ENCODE peak calls at places on chromosomes 16 and 17, in ten cellular contexts. V, F, L, M, E, G, Y, Q, D and O are unnamed samples.

GRCh38 chr17:31680126-31680525 is 178.9 kb downstream of the COPRS start:
- DNase-seq in V (no peak), Q (no peak), F (no peak), L (no peak), M (no peak), E (no peak), G (no peak), D (no peak), Y (no peak), O (peak; percentile 50)

GRCh38 chr16:11901091-11901490 is 14.7 kb downstream of the GSPT1 start:
- DNase-seq in Y (no peak), F (no peak), M (no peak), G (no peak), E (peak; percentile 18), V (no peak), D (no peak), L (no peak), Q (no peak), O (no peak)

GRCh38 chr17:65856865-65857264 is 295.4 kb upstream of the AXIN2 start:
- DNase-seq in V (no peak), D (no peak), M (no peak), Y (no peak), E (peak; percentile 22), L (no peak), Q (no peak), G (no peak), F (no peak), O (no peak)

GRCh38 chr17:32928527-32929287 is 754 bp downstream of the TMEM98 start:
- DNase-seq in D (no peak), F (no peak), M (no peak), Y (no peak), E (peak; percentile 26), L (no peak), G (no peak), V (no peak), Q (no peak), O (no peak)

GRCh38 chr17:60163108-60163784 is 13.5 kb downstream of the CA4 start:
- DNase-seq in M (no peak), F (no peak), L (no peak), E (no peak), V (peak; percentile 56), Q (no peak), D (no peak), G (no peak), Y (no peak), O (peak; percentile 74)

GRCh38 chr16:25959216-25959615 is 267.5 kb downstream of the HS3ST4 start:
- DNase-seq in G (no peak), D (no peak), Q (no peak), E (no peak), Y (no peak), V (no peak), L (no peak), F (no peak), M (no peak), O (no peak)

GRCh38 chr16:84340305-84341040 is 27.9 kb upstream of the ATP2C2 start:
- DNase-seq in G (peak; percentile 89), L (no peak), M (no peak), D (no peak), F (no peak), E (no peak), Y (peak; percentile 44), V (no peak), Q (no peak), O (peak; percentile 58)

GRCh38 chr17:81976332-81977210 is 858 bp upstream of the ASPSCR1 start:
- DNase-seq in Q (peak; percentile 55), L (no peak), Y (no peak), G (no peak), M (peak; percentile 8), V (peak; percentile 45), D (no peak), F (no peak), E (no peak), O (peak; percentile 49)

GRCh38 chr17:44996304-44996703 is 28.2 kb upstream of the C1QL1 start:
- DNase-seq in M (no peak), Q (no peak), V (no peak), D (no peak), F (no peak), E (no peak), Y (no peak), G (no peak), L (no peak), O (no peak)

GRCh38 chr17:3659541-3660111 is 8.8 kb downstream of the TAX1BP3 start:
- DNase-seq in V (peak; percentile 62), E (peak; percentile 83), Q (peak; percentile 88), M (peak; percentile 74), L (no peak), F (peak; percentile 72), G (peak; percentile 62), Y (peak; percentile 81), D (no peak), O (no peak)

GRCh38 chr16:68077866-68078725 is 7.1 kb upstream of the NFATC3 start:
- DNase-seq in G (no peak), Q (no peak), E (no peak), F (no peak), D (no peak), M (no peak), V (no peak), Y (no peak), L (no peak), O (peak; percentile 40)

GRCh38 chr16:68081796-68082567 is 3.2 kb upstream of the NFATC3 start:
- DNase-seq in F (no peak), Q (no peak), G (no peak), D (no peak), L (no peak), V (no peak), E (no peak), Y (no peak), M (no peak), O (no peak)

GRCh38 chr16:68082596-68083238 is 2.5 kb upstream of the NFATC3 start:
- DNase-seq in V (no peak), L (no peak), Y (no peak), F (no peak), D (no peak), G (no peak), E (no peak), M (no peak), Q (no peak), O (no peak)

GRCh38 chr16:68078726-68079615 is 6.2 kb upstream of the NFATC3 start:
- DNase-seq in L (no peak), F (no peak), M (no peak), D (no peak), V (no peak), E (no peak), Q (no peak), G (no peak), Y (no peak), O (peak; percentile 83)

GRCh38 chr16:68079616-68080344 is 5.4 kb upstream of the NFATC3 start:
- DNase-seq in E (no peak), Y (peak; percentile 75), Q (peak; percentile 80), D (no peak), L (no peak), G (no peak), V (peak; percentile 87), F (peak; percentile 60), M (peak; percentile 49), O (peak; percentile 99)
- TF ChIP-seq POLR2A in E (no peak), Y (no peak), Q (no peak), D (no peak), L (no peak), G (no peak), V (no peak), F (peak; percentile 14), M (no peak), O (peak; percentile 14)

GRCh38 chr17:42363767-42364585 is 24.3 kb downstream of the STAT3 start:
- DNase-seq in L (no peak), F (no peak), E (peak; percentile 72), Y (no peak), V (no peak), D (no peak), G (no peak), Q (no peak), M (peak; percentile 23), O (no peak)
- H3K4me3 ChIP-seq in L (no peak overlapping the region), F (no peak overlapping the region), E (no peak overlapping the region), Y (no peak overlapping the region), V (no peak overlapping the region), D (no peak overlapping the region), G (no peak overlapping the region), Q (no peak overlapping the region), M (no peak overlapping the region), O (no peak overlapping the region)

DNA sequence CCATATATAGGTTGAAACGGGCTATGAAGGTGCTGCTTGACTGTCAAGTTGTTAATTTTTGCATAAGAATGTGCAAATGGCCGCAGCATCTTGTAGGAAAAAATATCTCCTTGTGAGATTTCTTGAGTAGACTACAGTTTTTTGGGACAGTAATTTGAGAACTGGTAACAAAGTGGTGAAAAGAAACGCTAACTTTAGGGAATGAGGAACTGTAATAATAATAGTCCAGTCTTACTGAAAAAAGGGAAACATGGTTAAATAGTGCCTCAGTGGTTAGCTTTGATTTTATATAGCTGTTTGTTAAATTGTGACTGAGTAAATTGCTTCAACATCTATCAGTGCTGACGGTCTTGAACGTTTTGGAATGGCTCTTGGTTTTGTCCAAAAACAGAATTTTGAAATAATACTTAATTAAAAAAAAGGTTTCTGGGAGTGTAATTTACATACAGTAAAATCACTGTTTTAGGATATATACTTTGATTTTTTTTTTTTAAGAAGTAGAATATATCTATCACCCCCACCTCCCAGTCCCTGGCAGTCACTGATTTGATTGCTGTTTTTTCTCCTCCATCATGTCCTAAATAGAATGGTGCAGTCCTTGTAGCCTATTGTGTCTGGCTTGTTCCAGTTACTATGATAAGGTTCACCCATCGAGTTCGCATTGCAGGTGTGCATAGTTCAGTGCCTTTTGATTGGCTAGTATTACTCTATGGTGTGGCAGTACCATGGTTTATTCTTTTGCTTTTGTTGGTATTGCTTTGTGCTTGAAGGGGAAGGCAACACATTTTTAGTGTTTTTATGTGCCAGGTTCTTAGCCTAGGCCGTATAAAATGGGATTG is 2.8 kb downstream of the HAPSTR1 start:
- DNase-seq in V (no peak), F (no peak), Q (no peak), M (no peak), D (no peak), G (no peak), E (no peak), Y (no peak), L (no peak), O (no peak)
- TF ChIP-seq POLR2A in V (no peak), F (no peak), Q (no peak), M (no peak), D (no peak), G (no peak), E (no peak), Y (no peak), L (no peak), O (no peak)

DNA sequence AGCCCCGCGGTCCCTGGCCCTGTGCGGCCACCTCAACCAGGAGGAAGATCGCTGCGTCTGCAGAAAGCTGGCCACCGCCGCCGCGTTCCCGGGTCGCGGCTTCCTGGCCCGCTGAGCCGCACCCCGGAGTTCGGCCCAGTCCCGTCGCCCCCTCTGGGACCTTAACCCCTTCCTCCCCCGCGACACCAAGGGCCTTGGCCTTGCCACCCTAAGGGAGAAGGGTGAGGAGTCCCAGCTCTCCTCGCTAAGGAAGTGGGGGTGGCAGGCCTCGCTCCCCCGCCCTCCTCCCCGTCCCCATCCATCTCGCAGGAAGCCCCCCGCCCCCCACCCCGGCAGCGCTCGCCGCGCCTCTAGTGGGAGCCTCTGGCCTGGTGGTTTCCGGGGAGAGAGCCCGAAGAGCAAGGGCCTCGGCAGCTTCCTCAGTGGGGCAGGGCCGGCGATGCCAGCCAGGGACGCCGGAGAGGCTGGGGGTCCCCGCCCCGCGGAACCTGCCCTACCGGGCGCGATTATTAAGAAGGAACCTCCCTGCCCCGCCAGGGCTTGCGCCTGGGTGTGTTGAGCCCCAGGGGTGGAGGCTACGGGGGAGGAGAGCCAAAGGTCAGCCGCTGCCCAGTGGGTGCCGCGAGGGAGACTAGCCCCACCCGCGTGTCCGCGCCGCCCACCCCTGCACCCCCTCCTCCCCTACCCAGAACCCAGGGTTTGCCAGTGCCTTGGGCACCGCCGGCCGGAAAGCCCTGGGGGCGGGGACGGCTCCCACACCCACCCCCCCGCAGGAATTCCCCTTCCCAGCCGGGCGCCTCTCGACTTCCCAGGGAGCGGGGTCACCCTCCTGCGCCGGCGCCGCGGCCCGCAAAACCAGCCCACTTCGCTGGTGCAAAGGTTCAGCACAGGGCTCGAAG is 6.8 kb downstream of the CBX4 start:
- DNase-seq in L (no peak), Y (no peak), E (no peak), G (no peak), D (no peak), Q (peak; percentile 48), M (no peak), F (no peak), V (peak; percentile 54), O (peak; percentile 14)
- H3K4me3 ChIP-seq in L (peak overlapping the region; percentile 41), Y (no peak overlapping the region), E (no peak overlapping the region), G (no peak overlapping the region), D (no peak overlapping the region), Q (no peak overlapping the region), M (peak overlapping the region; percentile 46), F (peak overlapping the region; percentile 46), V (peak overlapping the region; percentile 55), O (no peak overlapping the region)